ENCODE peak calls at places on chromosomes 12 and 14, in four cellular contexts. N is A549, U is GM12878, R is K562. K is an unnamed sample.

GRCh38 chr14:59362533-59362932 is 102.6 kb downstream of the GPR135 start:
- DNase-seq in N (no peak), U (no peak), R (no peak), K (no peak)

GRCh38 chr14:105484069-105484996 is 2.4 kb upstream of the CRIP1 start:
- DNase-seq in N (no peak), U (no peak), R (no peak), K (no peak)

GRCh38 chr14:103393687-103394626 is 8.7 kb downstream of the MARK3 start:
- DNase-seq in N (peak; percentile 41), U (no peak), R (peak; percentile 58), K (no peak)

GRCh38 chr14:34498684-34499412 is 36.8 kb upstream of the SPTSSA start:
- DNase-seq in N (peak; percentile 52), U (no peak), R (no peak), K (no peak)

GRCh38 chr12:18808221-18808620 is 70.3 kb downstream of the CAPZA3 start:
- DNase-seq in N (no peak), U (no peak), R (no peak), K (no peak)

GRCh38 chr12:45200497-45201043 is 15.3 kb upstream of the ANO6 start:
- DNase-seq in N (no peak), U (no peak), R (no peak), K (no peak)

GRCh38 chr12:82412246-82412645 is 53.9 kb downstream of the METTL25 start:
- DNase-seq in N (no peak), U (no peak), R (no peak), K (no peak)

GRCh38 chr14:30443368-30444007 is 115.5 kb upstream of the G2E3 start:
- DNase-seq in N (peak; percentile 3), U (no peak), R (no peak), K (no peak)

GRCh38 chr12:102483466-102483865 is 3.1 kb upstream of the IGF1 start:
- DNase-seq in N (no peak), U (peak; percentile 72), R (no peak), K (no peak)

GRCh38 chr14:49687942-49688700 is at the start of gene POLE2:
- DNase-seq in N (peak; percentile 55), U (no peak), R (peak; percentile 73), K (peak; percentile 84)

GRCh38 chr14:69096766-69097475 is 56.0 kb downstream of the DCAF5 start:
- DNase-seq in N (no peak), U (no peak), R (no peak), K (no peak)

GRCh38 chr12:49866859-49867579 is 24.1 kb upstream of the BCDIN3D start:
- DNase-seq in N (peak; percentile 95), U (no peak), R (peak; percentile 85), K (peak; percentile 85)

GRCh38 chr14:90512332-90512951 is 115.6 kb downstream of the CALM1 start:
- DNase-seq in N (no peak), U (no peak), R (no peak), K (no peak)

GRCh38 chr14:99273025-99273723 is 1.2 kb upstream of the BCL11B start:
- DNase-seq in N (peak; percentile 54), U (no peak), R (no peak), K (no peak)

GRCh38 chr14:101083564-101084435 is 180.3 kb upstream of the RTL1 start:
- DNase-seq in N (no peak), U (no peak), R (no peak), K (no peak)

GRCh38 chr12:124420041-124420765 is 125.3 kb downstream of the RFLNA start:
- DNase-seq in N (no peak), U (no peak), R (no peak), K (no peak)

GRCh38 chr14:61099221-61099835 is 118.3 kb downstream of the SLC38A6 start:
- DNase-seq in N (no peak), U (no peak), R (no peak), K (no peak)

GRCh38 chr14:22650960-22651521 is 6.9 kb upstream of the OR6J1 start:
- DNase-seq in N (no peak), U (peak; percentile 44), R (no peak), K (no peak)

GRCh38 chr12:58847876-58848600 is 72.3 kb downstream of the LRIG3 start:
- DNase-seq in N (no peak), U (no peak), R (no peak), K (no peak)

GRCh38 chr14:90453401-90453951 is 56.6 kb downstream of the CALM1 start:
- DNase-seq in N (no peak), U (no peak), R (no peak), K (peak; percentile 57)

GRCh38 chr14:73789996-73790581 is 61.5 kb upstream of the PTGR2 start:
- DNase-seq in N (no peak), U (no peak), R (no peak), K (peak; percentile 79)

GRCh38 chr12:92539966-92540791 is 162.6 kb upstream of the PLEKHG7 start:
- DNase-seq in N (no peak), U (no peak), R (no peak), K (no peak)

GRCh38 chr12:113136128-113136989 is 798 bp upstream of the RASAL1 start:
- DNase-seq in N (no peak), U (no peak), R (peak; percentile 60), K (no peak)

GRCh38 chr12:124992874-124993567 is 424 bp upstream of the BRI3BP start:
- DNase-seq in N (peak; percentile 86), U (peak; percentile 69), R (peak; percentile 70), K (no peak)

GRCh38 chr12:88639361-88639760 is 59.1 kb upstream of the KITLG start:
- DNase-seq in N (no peak), U (no peak), R (no peak), K (no peak)

GRCh38 chr12:87813476-87814234 is 215.5 kb downstream of the C12orf50 start:
- DNase-seq in N (peak; percentile 38), U (no peak), R (no peak), K (no peak)

GRCh38 chr14:104144911-104145825 is 6.8 kb downstream of the KIF26A start:
- DNase-seq in N (no peak), U (no peak), R (no peak), K (peak; percentile 26)

GRCh38 chr12:115598827-115599226 is 678.7 kb downstream of the MED13L start:
- DNase-seq in N (no peak), U (no peak), R (no peak), K (no peak)

GRCh38 chr12:121188227-121188626 is 21.7 kb upstream of the P2RX4 start:
- DNase-seq in N (no peak), U (no peak), R (no peak), K (no peak)
- TF ChIP-seq EP300 in N (no peak), U (no peak), R (no peak), K (no peak)

GRCh38 chr14:87186745-87187144 is 806.2 kb downstream of the GALC start:
- DNase-seq in N (no peak), U (no peak), R (no peak), K (no peak)
- H3K4me3 ChIP-seq in N (no peak overlapping the region), U (no peak overlapping the region), R (no peak overlapping the region), K (no peak overlapping the region)

GRCh38 chr14:94389731-94390371 is 1.4 kb upstream of the SERPINA1 start:
- DNase-seq in N (no peak), U (no peak), R (no peak), K (no peak)

GRCh38 chr14:94391284-94391914 is 3.0 kb upstream of the SERPINA1 start:
- DNase-seq in N (no peak), U (no peak), R (no peak), K (no peak)

GRCh38 chr14:94388896-94389469 is 581 bp upstream of the SERPINA1 start:
- DNase-seq in N (no peak), U (no peak), R (no peak), K (no peak)

GRCh38 chr14:94392510-94392935 is 4.1 kb upstream of the SERPINA1 start:
- DNase-seq in N (no peak), U (peak; percentile 38), R (no peak), K (no peak)

DNA sequence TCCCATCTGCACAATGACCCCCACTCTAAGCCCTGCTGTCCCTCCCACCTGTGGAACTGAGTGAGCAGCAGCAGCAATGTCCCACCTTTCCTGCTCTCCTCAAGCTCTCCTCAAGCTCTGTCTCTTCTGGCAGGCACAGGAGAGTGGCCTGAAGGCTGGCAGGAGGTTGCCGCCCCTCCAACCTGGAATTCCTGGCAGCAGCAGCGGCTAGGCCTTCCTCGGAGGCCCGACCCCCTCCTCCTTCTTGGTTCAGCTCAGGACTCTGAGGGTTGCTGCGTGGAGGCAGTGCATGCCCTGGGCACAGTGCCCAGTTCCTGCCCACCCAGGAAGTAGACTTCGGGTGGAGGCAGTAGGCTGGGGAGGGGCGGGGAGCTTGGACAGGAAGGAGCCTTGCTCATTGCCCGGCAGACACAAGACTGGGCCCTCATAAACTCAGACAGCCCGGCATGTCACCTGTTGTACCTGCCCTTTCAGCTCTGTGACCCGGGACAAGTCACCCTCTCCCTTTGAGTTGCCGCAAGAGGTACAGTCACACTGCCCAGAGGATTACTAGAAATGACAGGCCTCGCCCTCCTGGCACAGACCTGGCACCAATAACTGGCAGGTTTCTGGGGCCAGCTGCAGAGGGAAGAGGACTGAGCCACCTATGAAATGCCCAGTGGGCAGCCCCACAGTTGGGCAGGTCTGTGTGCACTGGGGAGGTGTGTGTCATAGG is 2.1 kb upstream of the SERPINA1 start:
- DNase-seq in N (no peak), U (no peak), R (no peak), K (no peak)
- TF ChIP-seq POLR2A in N (no peak), U (no peak), R (no peak), K (no peak)

DNA sequence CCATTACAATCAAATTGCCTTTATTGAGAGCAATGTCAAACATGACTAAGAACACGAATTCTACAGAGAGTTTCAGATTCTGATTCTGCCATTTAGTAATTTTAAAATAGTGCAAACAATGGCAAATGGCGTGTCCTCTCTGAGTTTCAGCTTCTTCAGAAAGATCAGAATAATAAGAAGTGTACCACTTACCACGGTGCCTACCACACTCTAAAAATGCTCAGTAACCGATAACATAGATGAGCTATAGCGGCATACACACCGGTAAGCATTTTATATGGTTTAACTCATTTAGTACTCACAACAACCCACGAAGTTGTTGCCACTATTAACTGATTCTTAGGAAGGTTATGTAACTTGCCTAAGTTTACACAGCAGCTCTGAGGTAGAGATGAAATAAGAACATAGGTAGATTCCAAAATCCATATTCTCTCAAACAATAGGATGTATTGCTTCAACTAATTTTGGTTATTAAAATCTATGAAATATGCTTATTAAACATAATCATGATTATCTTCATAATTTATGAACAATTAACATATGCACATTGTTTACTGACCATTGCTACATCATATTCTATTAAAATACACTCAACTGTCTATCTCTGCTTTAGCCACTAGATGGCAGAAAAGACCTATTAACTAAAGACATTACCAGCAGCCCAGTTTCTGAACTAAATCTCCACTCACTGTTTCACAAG is 38.3 kb downstream of the SLC6A15 start:
- DNase-seq in N (peak; percentile 10), U (no peak), R (peak; percentile 27), K (no peak)
- TF ChIP-seq EP300 in N (no peak), U (no peak), R (no peak), K (no peak)

DNA sequence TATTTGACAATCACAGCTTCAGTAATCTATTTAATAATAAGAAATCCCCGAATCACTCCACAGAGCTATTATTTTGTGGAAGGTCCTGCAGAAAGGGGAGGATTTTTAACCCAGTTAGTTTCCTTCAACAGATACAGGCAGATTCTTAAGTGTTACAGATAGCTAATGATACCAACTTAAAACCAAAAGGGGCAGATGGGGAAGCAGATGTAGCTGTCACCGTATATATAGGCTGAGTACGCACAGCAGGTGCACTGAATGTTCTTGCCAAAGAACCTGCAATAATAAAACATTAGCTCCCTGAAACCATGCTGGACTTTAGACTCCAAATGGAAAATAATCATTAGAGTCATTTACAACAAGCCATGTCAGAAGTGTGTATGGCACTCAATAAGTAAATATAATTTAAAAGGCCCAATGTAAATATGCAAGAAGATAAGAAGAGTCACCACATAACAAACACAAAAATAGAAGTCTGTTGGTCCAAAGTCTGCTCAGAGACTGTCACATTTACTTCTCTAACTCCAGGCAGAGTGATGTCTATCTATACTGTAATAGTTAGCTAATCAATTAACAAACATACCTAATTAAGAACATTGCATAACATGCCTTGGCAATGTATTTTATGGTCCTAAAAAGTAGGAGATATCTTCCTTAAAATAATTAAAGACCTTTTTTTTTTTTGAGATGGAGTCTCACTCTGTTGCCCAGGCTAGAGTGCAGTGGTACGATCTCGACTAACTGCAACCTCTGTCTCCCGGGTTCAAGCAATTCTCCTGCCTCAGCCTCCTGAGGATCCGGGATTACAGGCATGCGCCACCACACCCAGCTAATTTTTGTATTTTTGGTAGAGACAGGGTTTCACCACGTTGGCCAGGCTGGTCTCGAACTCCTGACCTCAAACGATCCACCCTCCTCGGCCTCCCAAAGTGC is 78.8 kb downstream of the SEC23A start:
- DNase-seq in N (no peak), U (no peak), R (no peak), K (no peak)
- H3K4me3 ChIP-seq in N (no peak overlapping the region), U (no peak overlapping the region), R (no peak overlapping the region), K (no peak overlapping the region)